ENCODE peak calls at places on chromosome 5, in eight cellular contexts. T is NCI-H2107; I is HuH-7; G is CD8-positive, alpha-beta T cell; O is coronary artery; N is cardiac fibroblast; W is stimulated activated CD4-positive, alpha-beta T cell treated with anti-CD3 and anti-CD28 coated beads, TNF-alpha, amount 100 ng/mL, for 48 hours; H is smooth muscle cell of the brain vasculature. E is an unnamed sample.

GRCh38 chr5:125311743-125312142 is 565.3 kb upstream of the ZNF608 start:
- DNase-seq in T (no peak), I (no peak), G (no peak), O (no peak), N (peak), W (no peak), H (no peak), E (no peak)

GRCh38 chr5:178143901-178144300 is 9.8 kb downstream of the NHP2 start:
- DNase-seq in T (no peak), I (no peak), G (no peak), O (no peak), N (peak), W (no peak), H (no peak), E (no peak)

GRCh38 chr5:40210705-40211104 is 469.0 kb upstream of the PTGER4 start:
- DNase-seq in T (no peak), I (no peak), G (no peak), O (no peak), N (no peak), W (no peak), H (no peak), E (no peak)

GRCh38 chr5:88610586-88610985 is 272.4 kb downstream of the MEF2C start:
- DNase-seq in T (no peak), I (no peak), G (no peak), O (no peak), N (no peak), W (no peak), H (no peak), E (no peak)

GRCh38 chr5:54045077-54045792 is 265.1 kb downstream of the ARL15 start:
- DNase-seq in T (no peak), I (no peak), G (no peak), O (no peak), N (no peak), W (no peak), H (no peak), E (peak)

GRCh38 chr5:134540747-134541733 is 15.6 kb downstream of the JADE2 start:
- DNase-seq in T (no peak), I (no peak), G (no peak), O (no peak), N (no peak), W (no peak), H (no peak), E (no peak)

GRCh38 chr5:138663009-138663408 is 87.8 kb upstream of the HSPA9 start:
- DNase-seq in T (no peak), I (no peak), G (no peak), O (no peak), N (no peak), W (no peak), H (no peak), E (no peak)

GRCh38 chr5:114327987-114328386 is 33.9 kb upstream of the KCNN2 start:
- DNase-seq in T (no peak), I (no peak), G (no peak), O (no peak), N (no peak), W (no peak), H (no peak), E (no peak)

GRCh38 chr5:173196133-173196952 is 38.7 kb downstream of the NKX2-5 start:
- DNase-seq in T (no peak), I (no peak), G (no peak), O (no peak), N (no peak), W (no peak), H (no peak), E (no peak)

GRCh38 chr5:154937718-154938466 is at the start of gene GEMIN5:
- DNase-seq in T (peak), I (peak), G (peak), O (peak), N (peak), W (peak), H (peak), E (peak)

GRCh38 chr5:74866653-74867162 is 521 bp upstream of the FAM169A start:
- DNase-seq in T (no peak), I (peak), G (peak), O (no peak), N (no peak), W (no peak), H (no peak), E (peak)

GRCh38 chr5:6899215-6899614 is 186.0 kb downstream of the TENT4A start:
- DNase-seq in T (no peak), I (no peak), G (no peak), O (no peak), N (no peak), W (no peak), H (no peak), E (no peak)

GRCh38 chr5:173310296-173310769 is 17.9 kb downstream of the STC2 start:
- DNase-seq in T (no peak), I (no peak), G (no peak), O (no peak), N (no peak), W (no peak), H (no peak), E (no peak)

GRCh38 chr5:171975262-171975876 is 31.1 kb downstream of the FBXW11 start:
- DNase-seq in T (no peak), I (no peak), G (no peak), O (no peak), N (peak), W (no peak), H (no peak), E (no peak)

GRCh38 chr5:179336126-179336870 is 9.0 kb downstream of the ADAMTS2 start:
- DNase-seq in T (no peak), I (no peak), G (no peak), O (no peak), N (no peak), W (no peak), H (no peak), E (no peak)

GRCh38 chr5:118548761-118549160 is 439.6 kb downstream of the DTWD2 start:
- DNase-seq in T (no peak), I (no peak), G (no peak), O (no peak), N (peak), W (no peak), H (no peak), E (peak)

GRCh38 chr5:168946363-168946762 is 354.6 kb downstream of the SLIT3 start:
- DNase-seq in T (no peak), I (no peak), G (no peak), O (no peak), N (peak), W (no peak), H (no peak), E (no peak)

GRCh38 chr5:166338801-166339200 is 1952.6 kb upstream of the WWC1 start:
- DNase-seq in T (no peak), I (no peak), G (no peak), O (no peak), N (peak), W (no peak), H (no peak), E (no peak)

GRCh38 chr5:107470007-107470582 is 200.6 kb downstream of the EFNA5 start:
- DNase-seq in T (no peak), I (no peak), G (no peak), O (no peak), N (no peak), W (no peak), H (no peak), E (no peak)

GRCh38 chr5:85814596-85814995 is 803.1 kb upstream of the COX7C start:
- DNase-seq in T (no peak), I (no peak), G (no peak), O (no peak), N (no peak), W (no peak), H (no peak), E (peak)

GRCh38 chr5:1335540-1336095 is 9.3 kb downstream of the CLPTM1L start:
- DNase-seq in T (no peak), I (no peak), G (no peak), O (no peak), N (no peak), W (no peak), H (no peak), E (no peak)

GRCh38 chr5:169656125-169656990 is 19.3 kb downstream of the DOCK2 start:
- DNase-seq in T (no peak), I (no peak), G (no peak), O (no peak), N (peak), W (no peak), H (no peak), E (no peak)

GRCh38 chr5:173324115-173325001 is 3.9 kb downstream of the STC2 start:
- DNase-seq in T (no peak), I (no peak), G (no peak), O (no peak), N (peak), W (no peak), H (no peak), E (peak)

GRCh38 chr5:3278643-3279042 is 317.0 kb upstream of the IRX1 start:
- DNase-seq in T (no peak), I (no peak), G (no peak), O (no peak), N (no peak), W (no peak), H (no peak), E (no peak)

GRCh38 chr5:54329731-54330709 is 19.6 kb upstream of the ARL15 start:
- DNase-seq in T (no peak), I (no peak), G (no peak), O (no peak), N (peak), W (no peak), H (no peak), E (peak)

GRCh38 chr5:167943353-167943752 is 348.1 kb upstream of the WWC1 start:
- DNase-seq in T (no peak), I (no peak), G (no peak), O (no peak), N (no peak), W (no peak), H (no peak), E (no peak)

GRCh38 chr5:40904205-40904993 is 4.9 kb upstream of the C7 start:
- DNase-seq in T (no peak), I (peak), G (no peak), O (no peak), N (peak), W (peak), H (peak), E (peak)

GRCh38 chr5:41414598-41414997 is 95.8 kb downstream of the PLCXD3 start:
- DNase-seq in T (no peak), I (no peak), G (no peak), O (no peak), N (peak), W (no peak), H (no peak), E (peak)

GRCh38 chr5:143874312-143874711 is 62.4 kb downstream of the HMHB1 start:
- DNase-seq in T (no peak), I (no peak), G (no peak), O (no peak), N (peak), W (no peak), H (no peak), E (no peak)

GRCh38 chr5:17180957-17181723 is 36.3 kb upstream of the BASP1 start:
- DNase-seq in T (no peak), I (no peak), G (no peak), O (no peak), N (peak), W (no peak), H (no peak), E (peak)

GRCh38 chr5:170407062-170407461 is 17.9 kb upstream of the KCNMB1 start:
- DNase-seq in T (no peak), I (no peak), G (no peak), O (no peak), N (no peak), W (no peak), H (no peak), E (no peak)

GRCh38 chr5:168041583-168041982 is 249.9 kb upstream of the WWC1 start:
- DNase-seq in T (no peak), I (no peak), G (no peak), O (no peak), N (no peak), W (no peak), H (no peak), E (no peak)